ENCODE peak calls at places on chromosomes 13 and 19, in seven cellular contexts. M, B, E, I, A, X and W are unnamed samples.

GRCh38 chr13:19950374-19950773 is 8.2 kb upstream of the ZMYM2 start:
- DNase-seq in X (no peak), M (no peak), B (no peak), E (no peak), A (no peak), I (no peak), W (no peak)

GRCh38 chr13:40537146-40537895 is 129.1 kb downstream of the FOXO1 start:
- DNase-seq in A (no peak), I (no peak), B (no peak), E (no peak), X (no peak), M (no peak), W (no peak)

GRCh38 chr13:19159181-19159580 is 22.4 kb downstream of the TUBA3C start:
- DNase-seq in B (no peak), E (no peak), M (no peak), I (no peak), A (no peak), X (peak; percentile 29), W (no peak)

GRCh38 chr13:98103942-98104880 is 38.7 kb upstream of the FARP1 start:
- DNase-seq in I (no peak), M (no peak), E (no peak), A (no peak), X (no peak), B (no peak), W (no peak)

GRCh38 chr13:99983401-99984133 is 2.0 kb downstream of the ZIC2 start:
- DNase-seq in A (no peak), I (no peak), B (peak; percentile 87), E (no peak), M (no peak), X (no peak), W (no peak)

GRCh38 chr19:5900976-5901375 is 2.6 kb downstream of the NDUFA11 start:
- DNase-seq in M (no peak), I (no peak), X (no peak), A (no peak), B (no peak), E (no peak), W (no peak)

GRCh38 chr19:35673121-35673804 is 6.9 kb downstream of the UPK1A start:
- DNase-seq in M (peak; percentile 63), A (no peak), I (no peak), E (no peak), B (no peak), X (peak; percentile 71), W (no peak)

GRCh38 chr13:48602296-48603040 is 51.3 kb upstream of the CYSLTR2 start:
- DNase-seq in A (no peak), E (no peak), I (no peak), M (no peak), X (no peak), B (no peak), W (no peak)

GRCh38 chr13:97539651-97540230 is 105.8 kb downstream of the RAP2A start:
- DNase-seq in I (no peak), A (no peak), B (no peak), E (no peak), X (no peak), M (peak; percentile 48), W (no peak)

GRCh38 chr19:41997851-41998229 is 3.8 kb upstream of the ATP1A3 start:
- DNase-seq in I (no peak), M (no peak), B (peak; percentile 11), E (no peak), A (no peak), X (no peak), W (no peak)

GRCh38 chr19:9309974-9310446 is 372 bp upstream of the ZNF699 start:
- DNase-seq in E (peak; percentile 91), I (peak; percentile 94), A (peak; percentile 95), X (peak; percentile 94), M (peak; percentile 94), B (peak; percentile 96), W (no peak)

GRCh38 chr19:1471514-1472107 is 7.4 kb downstream of the C19orf25 start:
- DNase-seq in X (no peak), M (no peak), E (peak; percentile 41), A (no peak), I (no peak), B (no peak), W (no peak)

GRCh38 chr13:44819245-44819644 is 170.0 kb downstream of the NUFIP1 start:
- DNase-seq in I (no peak), X (no peak), M (peak; percentile 73), A (no peak), E (no peak), B (peak; percentile 22), W (no peak)

GRCh38 chr19:9156304-9156703 is 16.1 kb downstream of the ZNF317 start:
- DNase-seq in A (no peak), M (no peak), I (no peak), X (no peak), E (no peak), B (no peak), W (no peak)

GRCh38 chr13:99865420-99865930 is 106.1 kb downstream of the ZIC5 start:
- DNase-seq in E (no peak), I (no peak), A (no peak), M (no peak), B (no peak), X (no peak), W (no peak)

GRCh38 chr13:75329723-75330122 is 152.2 kb downstream of the TBC1D4 start:
- DNase-seq in A (no peak), I (no peak), X (no peak), E (no peak), M (no peak), B (no peak), W (no peak)

GRCh38 chr13:75329097-75329496 is 152.9 kb downstream of the TBC1D4 start:
- DNase-seq in E (no peak), B (no peak), A (no peak), I (no peak), M (no peak), X (no peak), W (no peak)

GRCh38 chr13:75333103-75333502 is 148.9 kb downstream of the TBC1D4 start:
- DNase-seq in B (no peak), X (no peak), M (no peak), I (no peak), A (no peak), E (no peak), W (no peak)

GRCh38 chr13:75331792-75332349 is 150.1 kb downstream of the TBC1D4 start:
- DNase-seq in I (no peak), B (no peak), A (no peak), M (no peak), E (no peak), X (no peak), W (no peak)

GRCh38 chr13:75330770-75331169 is 151.2 kb downstream of the TBC1D4 start:
- DNase-seq in X (no peak), E (no peak), B (no peak), I (no peak), M (no peak), A (no peak), W (no peak)
- H3K4me3 ChIP-seq in X (no peak overlapping the region), E (no peak overlapping the region), B (no peak overlapping the region), I (no peak overlapping the region), M (no peak overlapping the region), A (no peak overlapping the region), W (no peak overlapping the region)

GRCh38 chr19:38626401-38626800 is 7.4 kb downstream of the EIF3K start:
- DNase-seq in B (no peak), X (no peak), E (no peak), I (no peak), M (no peak), A (no peak), W (no peak)
- TF ChIP-seq CTCF in B (no peak), X (no peak), E (no peak), I (no peak), M (no peak), A (no peak), W (no peak)

GRCh38 chr19:30228113-30228725 is 144.0 kb upstream of the ZNF536 start:
- DNase-seq in X (no peak), B (no peak), A (no peak), I (no peak), M (no peak), E (no peak), W (no peak)

GRCh38 chr19:30227071-30227621 is 145.0 kb upstream of the ZNF536 start:
- DNase-seq in I (no peak), M (no peak), B (no peak), X (no peak), A (no peak), E (no peak), W (no peak)

GRCh38 chr19:30228726-30229523 is 143.3 kb upstream of the ZNF536 start:
- DNase-seq in I (no peak), M (peak; percentile 14), A (no peak), B (no peak), X (no peak), E (no peak), W (no peak)

GRCh38 chr19:30226464-30227070 is 145.6 kb upstream of the ZNF536 start:
- DNase-seq in A (no peak), M (no peak), E (no peak), B (no peak), I (no peak), X (no peak), W (no peak)

DNA sequence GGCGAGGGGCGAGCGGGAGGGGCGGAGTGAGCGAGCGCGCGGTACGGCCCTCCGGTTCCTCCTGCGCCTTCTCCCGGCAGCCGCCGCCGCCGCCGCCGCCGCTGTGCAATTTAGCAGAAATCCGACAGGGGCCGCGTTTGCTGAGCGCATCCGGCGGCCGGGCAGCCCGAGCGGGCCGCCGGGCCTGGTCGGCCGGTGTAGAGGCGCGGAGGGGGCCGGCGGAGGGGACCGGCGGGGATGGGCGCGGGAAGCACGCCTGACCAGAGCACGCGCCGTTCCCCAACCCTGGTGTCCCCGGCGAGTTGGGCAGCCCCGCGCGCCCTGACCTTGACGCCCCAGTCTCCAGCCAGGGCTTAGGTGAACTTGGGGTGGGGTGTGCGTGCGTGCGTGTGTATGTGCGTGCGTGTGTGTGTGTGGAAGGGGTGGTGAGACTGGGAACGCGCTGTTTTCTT is 144.5 kb upstream of the ZNF536 start:
- DNase-seq in M (peak; percentile 71), X (peak; percentile 78), B (peak; percentile 58), A (peak; percentile 67), I (peak; percentile 73), E (peak; percentile 49), W (no peak)
- H3K4me3 ChIP-seq in M (peak overlapping the region; percentile 45), X (peak overlapping the region; percentile 52), B (no peak overlapping the region), A (peak overlapping the region; percentile 45), I (peak overlapping the region; percentile 41), E (peak overlapping the region; percentile 32), W (peak overlapping the region; percentile 55)

GRCh38 chr13:42318570-42318969 is 46.6 kb downstream of the AKAP11 start:
- DNase-seq in I (no peak), E (no peak), M (no peak), A (no peak), X (no peak), B (no peak), W (no peak)
- TF ChIP-seq CTCF in I (no peak), E (no peak), M (no peak), A (no peak), X (no peak), B (no peak), W (no peak)